ENCODE peak calls at places on chromosomes 4 and X, in ten cellular contexts. Z is BJ; M is CD4-positive, alpha-beta T cell; I is HTR-8/SVneo; L is right lobe of liver; B is right cardiac atrium; J is neural crest cell; G is thyroid gland; C is ovary; H is central memory CD8-positive, alpha-beta T cell. Y is an unnamed sample.

GRCh38 chrX:136768469-136769084 is 12.2 kb downstream of the ARHGEF6 start:
- DNase-seq in Z (peak), M (no peak), I (peak), L (no peak), B (peak), J (no peak), G (peak), C (peak), H (no peak), Y (no peak)

GRCh38 chr4:139177049-139177887 is at the start of gene ELF2:
- DNase-seq in Z (no peak), M (peak), I (peak), L (peak), B (peak), J (peak), G (peak), C (peak), H (peak), Y (peak)

GRCh38 chrX:54407266-54407665 is 32.9 kb upstream of the TSR2 start:
- DNase-seq in Z (no peak), M (no peak), I (no peak), L (no peak), B (no peak), J (no peak), G (no peak), C (no peak), H (no peak), Y (no peak)

GRCh38 chrX:32873786-32874185 is 337.6 kb downstream of the DMD start:
- DNase-seq in Z (no peak), M (no peak), I (no peak), L (no peak), B (no peak), J (no peak), G (no peak), C (no peak), H (no peak), Y (no peak)

GRCh38 chr4:791866-792630 is 33.9 kb downstream of the CPLX1 start:
- DNase-seq in Z (no peak), M (no peak), I (no peak), L (no peak), B (no peak), J (no peak), G (peak), C (peak), H (no peak), Y (no peak)

GRCh38 chr4:78379991-78380739 is 171.4 kb upstream of the ANXA3 start:
- DNase-seq in Z (no peak), M (no peak), I (no peak), L (no peak), B (no peak), J (no peak), G (no peak), C (no peak), H (no peak), Y (no peak)

GRCh38 chr4:185716008-185716976 is 95.7 kb downstream of the SORBS2 start:
- DNase-seq in Z (no peak), M (no peak), I (no peak), L (no peak), B (peak), J (no peak), G (peak), C (no peak), H (no peak), Y (no peak)

GRCh38 chrX:155148724-155149537 is 67.3 kb upstream of the VBP1 start:
- DNase-seq in Z (no peak), M (peak), I (no peak), L (no peak), B (no peak), J (peak), G (peak), C (no peak), H (no peak), Y (peak)

GRCh38 chr4:86523333-86523732 is 70.8 kb upstream of the PTPN13 start:
- DNase-seq in Z (no peak), M (no peak), I (no peak), L (no peak), B (no peak), J (no peak), G (no peak), C (no peak), H (no peak), Y (no peak)

GRCh38 chr4:7904942-7905341 is 34.7 kb downstream of the AFAP1 start:
- DNase-seq in Z (peak), M (no peak), I (no peak), L (no peak), B (no peak), J (no peak), G (no peak), C (no peak), H (no peak), Y (no peak)

GRCh38 chr4:54005475-54005874 is 58.9 kb downstream of the CHIC2 start:
- DNase-seq in Z (no peak), M (no peak), I (peak), L (no peak), B (no peak), J (no peak), G (no peak), C (no peak), H (no peak), Y (no peak)

GRCh38 chr4:114384629-114385028 is 214.0 kb upstream of the UGT8 start:
- DNase-seq in Z (no peak), M (no peak), I (peak), L (no peak), B (no peak), J (no peak), G (no peak), C (no peak), H (no peak), Y (no peak)

Y was measured in naive thymus-derived CD8-positive, alpha-beta T cell.